ENCODE peak calls at places on chromosomes 6 and 20, in seven cellular contexts. Q is neural progenitor cell; A is CD8-positive, alpha-beta T cell; N is lower lobe of right lung; Y is GM12878; F is ovary; V is esophagus muscularis mucosa. B is an unnamed sample. For H3K4me1, the result is how much of the 10 kb centered on the place peaks cover.

GRCh38 chr6:37838209-37838921 is 18.8 kb downstream of the ZFAND3 start:
- DNase-seq in Q (no peak), A (no peak), N (no peak), Y (no peak), F (no peak), V (no peak), B (no peak)

GRCh38 chr20:34948030-34948429 is 7.6 kb downstream of the GSS start:
- DNase-seq in Q (no peak), A (no peak), N (no peak), Y (no peak), F (no peak), V (no peak), B (no peak)

GRCh38 chr6:44396968-44397367 is 9.5 kb downstream of the CDC5L start:
- DNase-seq in Q (no peak), A (no peak), N (no peak), Y (no peak), F (no peak), V (no peak), B (no peak)

GRCh38 chr6:122491915-122492537 is 20.4 kb upstream of the SERINC1 start:
- DNase-seq in Q (peak), A (peak), N (peak), Y (no peak), F (peak), V (no peak), B (peak)

GRCh38 chr6:36335465-36336209 is 1.1 kb downstream of the BNIP5 start:
- DNase-seq in Q (no peak), A (no peak), N (no peak), Y (no peak), F (no peak), V (no peak), B (no peak)

GRCh38 chr6:108518714-108519576 is 41.8 kb upstream of the FOXO3 start:
- DNase-seq in Q (peak), A (no peak), N (no peak), Y (no peak), F (no peak), V (no peak), B (no peak)

GRCh38 chr20:62482136-62482833 is 6.5 kb upstream of the GATA5 start:
- DNase-seq in Q (peak), A (no peak), N (no peak), Y (no peak), F (no peak), V (no peak), B (no peak)

GRCh38 chr6:2505624-2506023 is 245.1 kb downstream of the MYLK4 start:
- DNase-seq in Q (peak), A (no peak), N (no peak), Y (no peak), F (no peak), V (no peak), B (no peak)

GRCh38 chr20:10565191-10565921 is 108.4 kb downstream of the JAG1 start:
- DNase-seq in Q (no peak), A (no peak), N (no peak), Y (no peak), F (no peak), V (no peak), B (no peak)

GRCh38 chr6:116405663-116406329 is 35.0 kb downstream of the DSE start:
- DNase-seq in Q (peak), A (no peak), N (no peak), Y (no peak), F (no peak), V (no peak), B (no peak)

GRCh38 chr6:19845271-19846046 is 8.3 kb downstream of the ID4 start:
- DNase-seq in Q (no peak), A (no peak), N (no peak), Y (no peak), F (no peak), V (no peak), B (no peak)

GRCh38 chr6:145749632-145750031 is 14.3 kb upstream of the EPM2A start:
- DNase-seq in Q (no peak), A (no peak), N (no peak), Y (no peak), F (no peak), V (no peak), B (no peak)

GRCh38 chr6:169977434-169978265 is 226.2 kb downstream of the ERMARD start:
- DNase-seq in Q (no peak), A (no peak), N (no peak), Y (no peak), F (no peak), V (no peak), B (peak)

GRCh38 chr6:81801489-81801888 is 49.0 kb upstream of the TENT5A start:
- DNase-seq in Q (peak), A (no peak), N (no peak), Y (no peak), F (no peak), V (no peak), B (no peak)

GRCh38 chr20:50271201-50271600 is 80.6 kb downstream of the CEBPB start:
- DNase-seq in Q (no peak), A (no peak), N (no peak), Y (no peak), F (no peak), V (no peak), B (no peak)

GRCh38 chr6:71012871-71013456 is 56.1 kb upstream of the B3GAT2 start:
- DNase-seq in Q (peak), A (no peak), N (no peak), Y (peak), F (no peak), V (no peak), B (no peak)

GRCh38 chr6:138818496-138819194 is 22.8 kb downstream of the ECT2L start:
- DNase-seq in Q (no peak), A (no peak), N (no peak), Y (peak), F (no peak), V (no peak), B (no peak)

GRCh38 chr6:108707328-108707976 is 140.8 kb upstream of the ARMC2 start:
- DNase-seq in Q (no peak), A (no peak), N (no peak), Y (no peak), F (no peak), V (no peak), B (no peak)

GRCh38 chr6:150664091-150664490 is 64.4 kb downstream of the PLEKHG1 start:
- DNase-seq in Q (no peak), A (no peak), N (no peak), Y (no peak), F (no peak), V (no peak), B (no peak)

GRCh38 chr6:4369616-4370015 is 234.2 kb upstream of the ECI2 start:
- DNase-seq in Q (no peak), A (no peak), N (no peak), Y (no peak), F (no peak), V (no peak), B (no peak)

GRCh38 chr6:33213166-33213988 is 5.1 kb downstream of the RING1 start:
- DNase-seq in Q (peak), A (no peak), N (no peak), Y (no peak), F (peak), V (no peak), B (no peak)

GRCh38 chr6:136604328-136604825 is 54.2 kb upstream of the MAP7 start:
- DNase-seq in Q (no peak), A (no peak), N (no peak), Y (no peak), F (peak), V (no peak), B (no peak)

GRCh38 chr6:44721954-44722578 is 334.6 kb downstream of the CDC5L start:
- DNase-seq in Q (no peak), A (no peak), N (no peak), Y (no peak), F (no peak), V (no peak), B (no peak)

GRCh38 chr20:44035924-44036323 is 121.3 kb downstream of the TOX2 start:
- DNase-seq in Q (no peak), A (no peak), N (no peak), Y (no peak), F (no peak), V (peak), B (no peak)

GRCh38 chr20:31715766-31716165 is 6.9 kb downstream of the BCL2L1 start:
- DNase-seq in Q (no peak), A (no peak), N (no peak), Y (no peak), F (no peak), V (no peak), B (no peak)

GRCh38 chr20:2617099-2617714 is 35.2 kb upstream of the NOP56 start:
- DNase-seq in Q (no peak), A (no peak), N (no peak), Y (no peak), F (no peak), V (no peak), B (no peak)

GRCh38 chr6:40116829-40117228 is 182.6 kb upstream of the MOCS1 start:
- DNase-seq in Q (no peak), A (no peak), N (no peak), Y (no peak), F (no peak), V (no peak), B (no peak)

GRCh38 chr20:36569847-36570429 is 3.5 kb upstream of the TGIF2 start:
- DNase-seq in Q (no peak), A (no peak), N (no peak), Y (no peak), F (no peak), V (no peak), B (no peak)

GRCh38 chr6:83097204-83097603 is 29.7 kb downstream of the DOP1A start:
- DNase-seq in Q (no peak), A (no peak), N (no peak), Y (no peak), F (no peak), V (no peak), B (no peak)

GRCh38 chr6:158053377-158054313 is 72.0 kb downstream of the SYNJ2 start:
- DNase-seq in Q (no peak), A (no peak), N (no peak), Y (no peak), F (no peak), V (no peak), B (no peak)

GRCh38 chr6:10412165-10412947 is 2.5 kb downstream of the TFAP2A start:
- DNase-seq in Q (peak), A (no peak), N (peak), Y (no peak), F (peak), V (no peak), B (peak)

GRCh38 chr6:90537723-90538407 is 49.0 kb downstream of the MAP3K7 start:
- DNase-seq in Q (no peak), A (no peak), N (no peak), Y (peak), F (no peak), V (no peak), B (no peak)

GRCh38 chr6:3747100-3747737 is 4.3 kb downstream of the PXDC1 start:
- DNase-seq in Q (no peak), A (no peak), N (no peak), Y (no peak), F (no peak), V (no peak), B (peak)

GRCh38 chr20:48606841-48607543 is 220.8 kb downstream of the PREX1 start:
- DNase-seq in Q (no peak), A (no peak), N (peak), Y (no peak), F (no peak), V (no peak), B (peak)

GRCh38 chr20:57241592-57241991 is 24.8 kb downstream of the BMP7 start:
- DNase-seq in Q (no peak), A (no peak), N (no peak), Y (no peak), F (no peak), V (no peak), B (no peak)

GRCh38 chr20:6613280-6613861 is 154.1 kb upstream of the BMP2 start:
- DNase-seq in Q (no peak), A (no peak), N (no peak), Y (no peak), F (no peak), V (no peak), B (no peak)

GRCh38 chr6:129695373-129696027 is 14.5 kb downstream of the ARHGAP18 start:
- DNase-seq in Q (no peak), A (no peak), N (no peak), Y (no peak), F (no peak), V (no peak), B (no peak)

GRCh38 chr6:129696843-129697242 is 13.1 kb downstream of the ARHGAP18 start:
- DNase-seq in Q (no peak), A (no peak), N (no peak), Y (no peak), F (no peak), V (no peak), B (no peak)

GRCh38 chr6:129697788-129698187 is 12.2 kb downstream of the ARHGAP18 start:
- DNase-seq in Q (no peak), A (no peak), N (no peak), Y (no peak), F (no peak), V (no peak), B (no peak)

GRCh38 chr6:129694036-129694435 is 15.9 kb downstream of the ARHGAP18 start:
- DNase-seq in Q (no peak), A (no peak), N (no peak), Y (no peak), F (no peak), V (peak), B (no peak)

GRCh38 chr6:129696028-129696418 is 14.0 kb downstream of the ARHGAP18 start:
- DNase-seq in Q (no peak), A (no peak), N (no peak), Y (no peak), F (no peak), V (no peak), B (no peak)
- H3K27ac ChIP-seq in Q (no peak), A (no peak), N (no peak), Y (peak), F (no peak), V (no peak), B (no peak)

GRCh38 chr6:79646006-79646405 is 14.9 kb downstream of the SH3BGRL2 start:
- DNase-seq in Q (peak), A (peak), N (no peak), Y (no peak), F (no peak), V (no peak), B (no peak)
- H3K4me1 ChIP-seq in Q (under half), A (under half), N (under half), Y (under half), F (under half), V (under half), B (under half)

DNA sequence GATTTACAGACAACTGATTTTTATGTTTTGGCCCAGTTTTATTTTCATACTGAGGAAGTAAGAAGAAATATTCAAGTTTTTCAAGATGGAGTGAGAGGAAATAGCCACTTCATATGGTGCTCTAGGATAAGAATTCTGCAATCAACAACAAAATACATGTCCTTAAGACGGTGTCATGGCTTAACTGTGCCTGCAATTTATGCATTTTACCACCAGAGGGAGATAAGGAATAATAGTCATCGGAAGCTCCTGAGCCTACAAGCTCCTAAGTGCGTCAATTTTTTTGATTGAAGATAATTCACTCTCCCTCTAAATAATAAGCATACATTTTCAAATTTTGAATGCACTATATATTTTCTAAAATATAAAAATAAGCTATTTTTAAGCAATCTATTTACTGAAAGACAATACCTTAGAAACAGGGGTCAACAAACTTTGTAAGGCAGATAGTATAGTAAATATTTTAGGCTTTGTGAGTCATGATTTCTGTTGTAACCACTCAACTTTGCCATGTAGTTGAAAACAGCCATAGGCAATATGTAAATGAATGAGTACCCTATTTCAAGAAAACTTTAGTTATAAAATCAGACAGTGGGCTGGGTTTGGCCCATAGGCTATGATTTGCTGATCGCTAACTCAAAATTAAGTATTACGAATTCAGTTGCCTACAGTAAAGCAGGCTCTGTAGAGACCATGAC is 230.9 kb upstream of the DTNBP1 start:
- DNase-seq in Q (peak), A (no peak), N (no peak), Y (no peak), F (no peak), V (no peak), B (no peak)
- TF ChIP-seq CTCF in Q (peak), A (no peak), N (peak), Y (peak), F (no peak), V (no peak), B (no peak)

GRCh38 chr6:42225419-42225818 is 7.8 kb upstream of the MRPS10 start:
- DNase-seq in Q (no peak), A (no peak), N (no peak), Y (no peak), F (no peak), V (no peak), B (no peak)
- H3K27ac ChIP-seq in Q (no peak), A (no peak), N (no peak), Y (no peak), F (no peak), V (no peak), B (no peak)

GRCh38 chr6:106643061-106643460 is 13.7 kb downstream of the QRSL1 start:
- DNase-seq in Q (no peak), A (no peak), N (no peak), Y (no peak), F (no peak), V (no peak), B (no peak)
- H3K4me1 ChIP-seq in Q (under half), A (under half), N (under half), Y (under half), F (under half), V (under half), B (under half)

DNA sequence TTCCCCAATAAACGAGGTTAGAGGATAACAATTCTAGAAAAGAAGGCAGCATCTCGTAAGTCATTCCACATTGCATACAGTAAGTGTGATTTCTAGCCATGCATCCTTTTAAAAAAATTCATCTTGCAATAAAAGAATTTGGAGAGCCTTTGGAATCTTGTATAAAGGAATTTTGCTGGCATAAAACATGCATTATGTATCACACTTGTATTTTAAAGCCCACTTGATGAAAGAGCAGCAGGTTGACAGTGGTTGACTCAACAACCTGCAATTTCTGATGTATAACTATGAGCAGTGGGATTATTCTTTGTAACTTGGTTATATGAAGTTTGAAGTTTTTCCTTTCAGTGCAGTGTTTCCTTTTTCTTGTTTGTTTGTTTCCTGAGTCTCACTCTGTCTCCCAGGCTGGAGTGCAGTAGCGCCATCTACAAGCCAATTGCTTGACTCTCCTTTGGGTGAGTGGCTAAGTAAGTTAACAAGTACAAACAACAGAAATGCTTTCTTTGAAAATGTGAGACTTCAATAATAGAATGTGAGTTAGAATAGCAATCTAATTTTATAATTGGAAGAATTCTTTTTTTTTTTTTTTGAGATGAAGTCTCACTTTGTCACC is 39.9 kb downstream of the JARID2 start:
- DNase-seq in Q (no peak), A (no peak), N (no peak), Y (no peak), F (no peak), V (no peak), B (no peak)
- TF ChIP-seq CTCF in Q (peak), A (no peak), N (no peak), Y (no peak), F (no peak), V (no peak), B (no peak)

DNA sequence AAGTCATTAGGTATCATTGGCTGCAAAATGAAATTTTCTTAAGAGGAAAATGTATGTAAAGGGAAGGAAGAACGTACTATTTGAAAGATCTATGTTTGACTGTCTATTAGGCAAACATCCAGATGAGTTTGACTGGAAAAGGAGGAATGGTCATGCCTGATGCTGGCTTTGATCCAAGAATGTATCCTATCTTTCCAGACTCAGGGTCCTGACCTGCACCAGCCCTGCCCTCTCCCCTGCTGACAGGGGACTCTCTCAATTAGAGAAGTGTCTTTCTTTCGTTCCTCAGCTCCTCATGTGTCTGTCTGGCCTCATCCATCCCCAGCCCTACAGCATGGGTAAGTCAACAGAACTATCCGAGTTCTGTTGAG is 21.9 kb upstream of the SH3BGRL2 start:
- DNase-seq in Q (no peak), A (no peak), N (no peak), Y (no peak), F (no peak), V (no peak), B (no peak)
- H3K27ac ChIP-seq in Q (no peak), A (no peak), N (no peak), Y (no peak), F (no peak), V (no peak), B (no peak)

B was measured in breast epithelium.